ENCODE peak calls at places on chromosomes 13 and 19, in five cellular contexts. One of them, this sample, is unnamed.

GRCh38 chr19:4501691-4502090 is 16.6 kb downstream of the PLIN4 start:
- DNase-seq in stimulated activated CD8-positive, alpha-beta memory T cell treated with anti-CD3 and anti-CD28 coated beads, Interleukin-15, amount 100 ng/mL, for 24 hours: no peak
- DNase-seq in fibroblast of mammary gland: no peak
- DNase-seq in tibial nerve: no peak
- DNase-seq in fibroblast of pulmonary artery: no peak
- DNase-seq in this sample: no peak

GRCh38 chr13:74927823-74928222 is 554.1 kb downstream of the TBC1D4 start:
- DNase-seq in stimulated activated CD8-positive, alpha-beta memory T cell treated with anti-CD3 and anti-CD28 coated beads, Interleukin-15, amount 100 ng/mL, for 24 hours: no peak
- DNase-seq in fibroblast of mammary gland: no peak
- DNase-seq in tibial nerve: no peak
- DNase-seq in fibroblast of pulmonary artery: no peak
- DNase-seq in this sample: no peak

GRCh38 chr19:50486823-50487515 is 10.3 kb upstream of the GARIN5A start:
- DNase-seq in stimulated activated CD8-positive, alpha-beta memory T cell treated with anti-CD3 and anti-CD28 coated beads, Interleukin-15, amount 100 ng/mL, for 24 hours: peak; percentile 57
- DNase-seq in fibroblast of mammary gland: peak; percentile 65
- DNase-seq in tibial nerve: no peak
- DNase-seq in fibroblast of pulmonary artery: peak; percentile 43
- DNase-seq in this sample: no peak

GRCh38 chr13:45807520-45808099 is 43.9 kb downstream of the SIAH3 start:
- DNase-seq in stimulated activated CD8-positive, alpha-beta memory T cell treated with anti-CD3 and anti-CD28 coated beads, Interleukin-15, amount 100 ng/mL, for 24 hours: no peak
- DNase-seq in fibroblast of mammary gland: peak; percentile 60
- DNase-seq in tibial nerve: no peak
- DNase-seq in fibroblast of pulmonary artery: peak; percentile 56
- DNase-seq in this sample: no peak

GRCh38 chr19:33639034-33639681 is 17.4 kb downstream of the CHST8 start:
- DNase-seq in stimulated activated CD8-positive, alpha-beta memory T cell treated with anti-CD3 and anti-CD28 coated beads, Interleukin-15, amount 100 ng/mL, for 24 hours: no peak
- DNase-seq in fibroblast of mammary gland: no peak
- DNase-seq in tibial nerve: no peak
- DNase-seq in fibroblast of pulmonary artery: no peak
- DNase-seq in this sample: no peak

GRCh38 chr19:15297416-15298224 is 34.7 kb downstream of the BRD4 start:
- DNase-seq in stimulated activated CD8-positive, alpha-beta memory T cell treated with anti-CD3 and anti-CD28 coated beads, Interleukin-15, amount 100 ng/mL, for 24 hours: no peak
- DNase-seq in fibroblast of mammary gland: peak; percentile 63
- DNase-seq in tibial nerve: no peak
- DNase-seq in fibroblast of pulmonary artery: peak; percentile 63
- DNase-seq in this sample: no peak

GRCh38 chr19:49613374-49613773 is 22.4 kb downstream of the PRR12 start:
- DNase-seq in stimulated activated CD8-positive, alpha-beta memory T cell treated with anti-CD3 and anti-CD28 coated beads, Interleukin-15, amount 100 ng/mL, for 24 hours: no peak
- DNase-seq in fibroblast of mammary gland: peak; percentile 72
- DNase-seq in tibial nerve: no peak
- DNase-seq in fibroblast of pulmonary artery: no peak
- DNase-seq in this sample: no peak

GRCh38 chr13:66225071-66225470 is 1005.1 kb downstream of the PCDH9 start:
- DNase-seq in stimulated activated CD8-positive, alpha-beta memory T cell treated with anti-CD3 and anti-CD28 coated beads, Interleukin-15, amount 100 ng/mL, for 24 hours: no peak
- DNase-seq in fibroblast of mammary gland: no peak
- DNase-seq in tibial nerve: no peak
- DNase-seq in fibroblast of pulmonary artery: no peak
- DNase-seq in this sample: no peak

GRCh38 chr19:49854861-49855263 is 3.9 kb downstream of the PTOV1 start:
- DNase-seq in stimulated activated CD8-positive, alpha-beta memory T cell treated with anti-CD3 and anti-CD28 coated beads, Interleukin-15, amount 100 ng/mL, for 24 hours: no peak
- DNase-seq in fibroblast of mammary gland: no peak
- DNase-seq in tibial nerve: no peak
- DNase-seq in fibroblast of pulmonary artery: no peak
- DNase-seq in this sample: no peak

GRCh38 chr19:18895828-18896341 is at the start of gene CERS1:
- DNase-seq in stimulated activated CD8-positive, alpha-beta memory T cell treated with anti-CD3 and anti-CD28 coated beads, Interleukin-15, amount 100 ng/mL, for 24 hours: no peak
- DNase-seq in fibroblast of mammary gland: no peak
- DNase-seq in tibial nerve: no peak
- DNase-seq in fibroblast of pulmonary artery: no peak
- DNase-seq in this sample: no peak

GRCh38 chr13:50129065-50129922 is 114.0 kb downstream of the KCNRG start:
- DNase-seq in stimulated activated CD8-positive, alpha-beta memory T cell treated with anti-CD3 and anti-CD28 coated beads, Interleukin-15, amount 100 ng/mL, for 24 hours: no peak
- DNase-seq in fibroblast of mammary gland: peak; percentile 38
- DNase-seq in tibial nerve: peak; percentile 54
- DNase-seq in fibroblast of pulmonary artery: no peak
- DNase-seq in this sample: no peak

GRCh38 chr19:47609885-47610545 is 1.1 kb downstream of the BICRA start:
- DNase-seq in stimulated activated CD8-positive, alpha-beta memory T cell treated with anti-CD3 and anti-CD28 coated beads, Interleukin-15, amount 100 ng/mL, for 24 hours: no peak
- DNase-seq in fibroblast of mammary gland: peak; percentile 50
- DNase-seq in tibial nerve: no peak
- DNase-seq in fibroblast of pulmonary artery: peak; percentile 47
- DNase-seq in this sample: peak; percentile 55

GRCh38 chr19:17289489-17289888 is 7.8 kb downstream of the ANKLE1 start:
- DNase-seq in stimulated activated CD8-positive, alpha-beta memory T cell treated with anti-CD3 and anti-CD28 coated beads, Interleukin-15, amount 100 ng/mL, for 24 hours: no peak
- DNase-seq in fibroblast of mammary gland: peak; percentile 93
- DNase-seq in tibial nerve: no peak
- DNase-seq in fibroblast of pulmonary artery: peak; percentile 93
- DNase-seq in this sample: peak; percentile 77

GRCh38 chr13:51921790-51922740 is 60.3 kb downstream of the CCDC70 start:
- DNase-seq in stimulated activated CD8-positive, alpha-beta memory T cell treated with anti-CD3 and anti-CD28 coated beads, Interleukin-15, amount 100 ng/mL, for 24 hours: no peak
- DNase-seq in fibroblast of mammary gland: no peak
- DNase-seq in tibial nerve: no peak
- DNase-seq in fibroblast of pulmonary artery: no peak
- DNase-seq in this sample: no peak

GRCh38 chr13:105918842-105919741 is 616.4 kb downstream of the EFNB2 start:
- DNase-seq in stimulated activated CD8-positive, alpha-beta memory T cell treated with anti-CD3 and anti-CD28 coated beads, Interleukin-15, amount 100 ng/mL, for 24 hours: no peak
- DNase-seq in fibroblast of mammary gland: peak; percentile 83
- DNase-seq in tibial nerve: no peak
- DNase-seq in fibroblast of pulmonary artery: peak; percentile 63
- DNase-seq in this sample: no peak

GRCh38 chr19:44824758-44825157 is 15.9 kb downstream of the BCAM start:
- DNase-seq in stimulated activated CD8-positive, alpha-beta memory T cell treated with anti-CD3 and anti-CD28 coated beads, Interleukin-15, amount 100 ng/mL, for 24 hours: no peak
- DNase-seq in fibroblast of mammary gland: no peak
- DNase-seq in tibial nerve: no peak
- DNase-seq in fibroblast of pulmonary artery: no peak
- DNase-seq in this sample: no peak

GRCh38 chr19:6092329-6093286 is 17.7 kb downstream of the RFX2 start:
- DNase-seq in stimulated activated CD8-positive, alpha-beta memory T cell treated with anti-CD3 and anti-CD28 coated beads, Interleukin-15, amount 100 ng/mL, for 24 hours: no peak
- DNase-seq in fibroblast of mammary gland: peak; percentile 85
- DNase-seq in tibial nerve: peak; percentile 58
- DNase-seq in fibroblast of pulmonary artery: peak; percentile 77
- DNase-seq in this sample: peak; percentile 82

GRCh38 chr19:49338691-49339363 is 3.6 kb downstream of the CD37 start:
- DNase-seq in stimulated activated CD8-positive, alpha-beta memory T cell treated with anti-CD3 and anti-CD28 coated beads, Interleukin-15, amount 100 ng/mL, for 24 hours: no peak
- DNase-seq in fibroblast of mammary gland: no peak
- DNase-seq in tibial nerve: peak; percentile 29
- DNase-seq in fibroblast of pulmonary artery: peak; percentile 44
- DNase-seq in this sample: peak; percentile 73

GRCh38 chr13:109331898-109332297 is 454.5 kb downstream of the IRS2 start:
- DNase-seq in stimulated activated CD8-positive, alpha-beta memory T cell treated with anti-CD3 and anti-CD28 coated beads, Interleukin-15, amount 100 ng/mL, for 24 hours: no peak
- DNase-seq in fibroblast of mammary gland: peak; percentile 88
- DNase-seq in tibial nerve: no peak
- DNase-seq in fibroblast of pulmonary artery: peak; percentile 77
- DNase-seq in this sample: no peak

GRCh38 chr19:11197291-11198174 is at the start of gene KANK2:
- DNase-seq in stimulated activated CD8-positive, alpha-beta memory T cell treated with anti-CD3 and anti-CD28 coated beads, Interleukin-15, amount 100 ng/mL, for 24 hours: peak; percentile 62
- DNase-seq in fibroblast of mammary gland: peak; percentile 52
- DNase-seq in tibial nerve: peak; percentile 76
- DNase-seq in fibroblast of pulmonary artery: peak; percentile 75
- DNase-seq in this sample: peak; percentile 91

GRCh38 chr13:111058796-111059506 is 56.2 kb upstream of the ARHGEF7 start:
- DNase-seq in stimulated activated CD8-positive, alpha-beta memory T cell treated with anti-CD3 and anti-CD28 coated beads, Interleukin-15, amount 100 ng/mL, for 24 hours: no peak
- DNase-seq in fibroblast of mammary gland: peak; percentile 16
- DNase-seq in tibial nerve: no peak
- DNase-seq in fibroblast of pulmonary artery: no peak
- DNase-seq in this sample: no peak

GRCh38 chr13:110624766-110625756 is 9.7 kb downstream of the NAXD start:
- DNase-seq in stimulated activated CD8-positive, alpha-beta memory T cell treated with anti-CD3 and anti-CD28 coated beads, Interleukin-15, amount 100 ng/mL, for 24 hours: no peak
- DNase-seq in fibroblast of mammary gland: no peak
- DNase-seq in tibial nerve: no peak
- DNase-seq in fibroblast of pulmonary artery: no peak
- DNase-seq in this sample: no peak

GRCh38 chr19:19342086-19343015 is 21.7 kb downstream of the MAU2 start:
- DNase-seq in stimulated activated CD8-positive, alpha-beta memory T cell treated with anti-CD3 and anti-CD28 coated beads, Interleukin-15, amount 100 ng/mL, for 24 hours: no peak
- DNase-seq in fibroblast of mammary gland: peak; percentile 63
- DNase-seq in tibial nerve: no peak
- DNase-seq in fibroblast of pulmonary artery: peak; percentile 69
- DNase-seq in this sample: peak; percentile 64

GRCh38 chr19:3178973-3179738 is 587 bp downstream of the S1PR4 start:
- DNase-seq in stimulated activated CD8-positive, alpha-beta memory T cell treated with anti-CD3 and anti-CD28 coated beads, Interleukin-15, amount 100 ng/mL, for 24 hours: no peak
- DNase-seq in fibroblast of mammary gland: no peak
- DNase-seq in tibial nerve: no peak
- DNase-seq in fibroblast of pulmonary artery: no peak
- DNase-seq in this sample: no peak

GRCh38 chr19:10686661-10687517 is 14.3 kb upstream of the QTRT1 start:
- DNase-seq in stimulated activated CD8-positive, alpha-beta memory T cell treated with anti-CD3 and anti-CD28 coated beads, Interleukin-15, amount 100 ng/mL, for 24 hours: no peak
- DNase-seq in fibroblast of mammary gland: peak; percentile 83
- DNase-seq in tibial nerve: no peak
- DNase-seq in fibroblast of pulmonary artery: peak; percentile 23
- DNase-seq in this sample: peak; percentile 61

GRCh38 chr13:32330438-32330837 is 15.1 kb downstream of the BRCA2 start:
- DNase-seq in stimulated activated CD8-positive, alpha-beta memory T cell treated with anti-CD3 and anti-CD28 coated beads, Interleukin-15, amount 100 ng/mL, for 24 hours: no peak
- DNase-seq in fibroblast of mammary gland: peak; percentile 96
- DNase-seq in tibial nerve: no peak
- DNase-seq in fibroblast of pulmonary artery: peak; percentile 90
- DNase-seq in this sample: no peak

GRCh38 chr19:35462476-35462953 is 14.5 kb downstream of the FFAR2 start:
- DNase-seq in stimulated activated CD8-positive, alpha-beta memory T cell treated with anti-CD3 and anti-CD28 coated beads, Interleukin-15, amount 100 ng/mL, for 24 hours: no peak
- DNase-seq in fibroblast of mammary gland: no peak
- DNase-seq in tibial nerve: no peak
- DNase-seq in fibroblast of pulmonary artery: no peak
- DNase-seq in this sample: no peak

This sample was measured in heart right ventricle.